ENCODE peak calls at places on chromosomes 11 and 22, in six cellular contexts. T is NCI-H69; M is ELR; X is CD4-positive, CD25-positive, alpha-beta regulatory T cell; J is sciatic nerve; Z is stimulated activated CD8-positive, alpha-beta memory T cell treated with anti-CD3 and anti-CD28 coated beads, Interleukin-15, amount 100 ng/mL, for 48 hours. R is an unnamed sample.

GRCh38 chr11:62832346-62833234 is at the start of gene TEX54:
- DNase-seq in T (peak), M (peak), X (no peak), J (peak), Z (no peak), R (peak)

GRCh38 chr11:113514856-113515255 is 39.7 kb upstream of the DRD2 start:
- DNase-seq in T (peak), M (no peak), X (no peak), J (no peak), Z (no peak), R (no peak)

GRCh38 chr11:67288452-67289225 is 464 bp upstream of the ANKRD13D start:
- DNase-seq in T (peak), M (peak), X (peak), J (peak), Z (peak), R (peak)

GRCh38 chr22:45888221-45889092 is 88.5 kb downstream of the WNT7B start:
- DNase-seq in T (no peak), M (no peak), X (no peak), J (no peak), Z (no peak), R (peak)

GRCh38 chr22:37189011-37189466 is 992 bp upstream of the C1QTNF6 start:
- DNase-seq in T (peak), M (peak), X (peak), J (no peak), Z (no peak), R (no peak)

GRCh38 chr11:111305403-111305802 is 7.1 kb downstream of the POU2AF3 start:
- DNase-seq in T (peak), M (no peak), X (no peak), J (no peak), Z (no peak), R (no peak)

GRCh38 chr22:41526802-41527799 is 17.2 kb downstream of the POLR3H start:
- DNase-seq in T (peak), M (peak), X (peak), J (no peak), Z (peak), R (no peak)

GRCh38 chr22:19800761-19801244 is 40.2 kb downstream of the TBX1 start:
- DNase-seq in T (peak), M (peak), X (no peak), J (no peak), Z (no peak), R (no peak)

GRCh38 chr11:130218501-130218900 is 58.9 kb downstream of the ST14 start:
- DNase-seq in T (no peak), M (no peak), X (no peak), J (peak), Z (no peak), R (peak)

GRCh38 chr11:72623052-72623451 is 51.2 kb downstream of the PDE2A start:
- DNase-seq in T (no peak), M (no peak), X (no peak), J (no peak), Z (no peak), R (no peak)

GRCh38 chr11:119338946-119339580 is 1.6 kb downstream of the C1QTNF5 start:
- DNase-seq in T (peak), M (no peak), X (no peak), J (no peak), Z (no peak), R (peak)

R was measured in upper lobe of right lung.